ENCODE peak calls at places on chromosomes 12 and 14, in seven cellular contexts. One of them, this sample, is unnamed.

GRCh38 chr12:48681416-48681737 is 661 bp downstream of the KANSL2 start:
- DNase-seq in heart right ventricle: no peak
- DNase-seq in dorsolateral prefrontal cortex: no peak
- DNase-seq in fibroblast of lung: no peak
- DNase-seq in pancreas: no peak
- DNase-seq in brain microvascular endothelial cell: peak; percentile 2
- DNase-seq in transverse colon: no peak
- DNase-seq in this sample: no peak

GRCh38 chr14:94320243-94320642 is 2.9 kb downstream of the SERPINA6 start:
- DNase-seq in transverse colon: peak; percentile 63
- DNase-seq in heart right ventricle: no peak
- DNase-seq in pancreas: no peak
- DNase-seq in fibroblast of lung: no peak
- DNase-seq in dorsolateral prefrontal cortex: no peak
- DNase-seq in brain microvascular endothelial cell: no peak
- DNase-seq in this sample: no peak

GRCh38 chr12:76445469-76445868 is 97.3 kb upstream of the BBS10 start:
- DNase-seq in dorsolateral prefrontal cortex: no peak
- DNase-seq in fibroblast of lung: no peak
- DNase-seq in transverse colon: no peak
- DNase-seq in pancreas: no peak
- DNase-seq in heart right ventricle: no peak
- DNase-seq in brain microvascular endothelial cell: no peak
- DNase-seq in this sample: no peak

GRCh38 chr12:49708851-49709250 is 1.6 kb upstream of the FMNL3 start:
- DNase-seq in dorsolateral prefrontal cortex: no peak
- DNase-seq in brain microvascular endothelial cell: no peak
- DNase-seq in transverse colon: no peak
- DNase-seq in fibroblast of lung: no peak
- DNase-seq in heart right ventricle: no peak
- DNase-seq in pancreas: no peak
- DNase-seq in this sample: no peak

GRCh38 chr14:70555890-70556289 is 21.1 kb upstream of the ADAM20 start:
- DNase-seq in transverse colon: no peak
- DNase-seq in pancreas: peak; percentile 59
- DNase-seq in brain microvascular endothelial cell: peak; percentile 7
- DNase-seq in dorsolateral prefrontal cortex: no peak
- DNase-seq in heart right ventricle: peak; percentile 20
- DNase-seq in fibroblast of lung: peak; percentile 8
- DNase-seq in this sample: no peak

GRCh38 chr12:6540181-6540877 is 6.0 kb downstream of the GAPDH start:
- DNase-seq in heart right ventricle: peak; percentile 90
- DNase-seq in brain microvascular endothelial cell: peak; percentile 82
- DNase-seq in transverse colon: peak; percentile 96
- DNase-seq in dorsolateral prefrontal cortex: no peak
- DNase-seq in fibroblast of lung: peak; percentile 95
- DNase-seq in pancreas: no peak
- DNase-seq in this sample: peak; percentile 95

GRCh38 chr12:76266797-76267196 is 81.4 kb downstream of the BBS10 start:
- DNase-seq in dorsolateral prefrontal cortex: no peak
- DNase-seq in pancreas: no peak
- DNase-seq in fibroblast of lung: peak; percentile 92
- DNase-seq in transverse colon: no peak
- DNase-seq in brain microvascular endothelial cell: peak; percentile 90
- DNase-seq in heart right ventricle: no peak
- DNase-seq in this sample: no peak

GRCh38 chr12:46386360-46386867 is 13.8 kb upstream of the SLC38A2 start:
- DNase-seq in brain microvascular endothelial cell: peak; percentile 73
- DNase-seq in fibroblast of lung: peak; percentile 99
- DNase-seq in pancreas: no peak
- DNase-seq in transverse colon: no peak
- DNase-seq in heart right ventricle: no peak
- DNase-seq in dorsolateral prefrontal cortex: no peak
- DNase-seq in this sample: no peak

GRCh38 chr14:55794655-55795583 is 214.9 kb downstream of the KTN1 start:
- DNase-seq in heart right ventricle: no peak
- DNase-seq in fibroblast of lung: no peak
- DNase-seq in transverse colon: no peak
- DNase-seq in brain microvascular endothelial cell: peak; percentile 62
- DNase-seq in pancreas: no peak
- DNase-seq in dorsolateral prefrontal cortex: no peak
- DNase-seq in this sample: no peak

DNA sequence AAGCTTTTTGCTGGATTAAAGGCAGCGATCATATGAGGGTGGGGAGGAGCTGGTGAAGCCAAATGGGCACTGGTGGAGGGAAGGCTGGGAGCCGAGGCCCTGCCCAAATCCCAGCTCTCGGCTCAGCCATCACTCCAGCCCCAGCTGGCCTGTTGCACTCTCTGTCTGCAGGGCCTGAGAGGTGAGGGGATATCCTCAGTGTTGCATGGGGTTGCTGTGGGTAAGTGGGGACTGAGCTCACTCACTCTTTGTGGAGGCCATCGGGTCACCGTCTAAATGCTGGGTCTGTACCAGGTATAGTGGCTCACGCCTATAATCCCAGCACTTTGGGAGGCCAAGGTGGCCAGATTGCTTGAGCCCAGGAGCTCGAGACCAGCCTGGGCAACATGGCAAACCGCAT is 28.7 kb downstream of the CALM1 start:
- DNase-seq in fibroblast of lung: no peak
- DNase-seq in brain microvascular endothelial cell: no peak
- DNase-seq in heart right ventricle: no peak
- DNase-seq in pancreas: no peak
- DNase-seq in transverse colon: no peak
- DNase-seq in dorsolateral prefrontal cortex: peak; percentile 17
- DNase-seq in this sample: no peak
- H3K27ac ChIP-seq in fibroblast of lung: no peak overlapping the region
- H3K27ac ChIP-seq in brain microvascular endothelial cell: no peak overlapping the region
- H3K27ac ChIP-seq in heart right ventricle: no peak overlapping the region
- H3K27ac ChIP-seq in pancreas: no peak overlapping the region
- H3K27ac ChIP-seq in transverse colon: no peak overlapping the region
- H3K27ac ChIP-seq in dorsolateral prefrontal cortex: peak overlapping the region; percentile 51
- H3K27ac ChIP-seq in this sample: no peak overlapping the region

GRCh38 chr12:53096761-53097160 is 706 bp upstream of the IGFBP6 start:
- DNase-seq in dorsolateral prefrontal cortex: no peak
- DNase-seq in transverse colon: no peak
- DNase-seq in fibroblast of lung: no peak
- DNase-seq in pancreas: no peak
- DNase-seq in brain microvascular endothelial cell: no peak
- DNase-seq in heart right ventricle: no peak
- DNase-seq in this sample: peak; percentile 67

GRCh38 chr12:53091756-53092155 is 5.7 kb upstream of the IGFBP6 start:
- DNase-seq in dorsolateral prefrontal cortex: no peak
- DNase-seq in transverse colon: no peak
- DNase-seq in fibroblast of lung: no peak
- DNase-seq in pancreas: no peak
- DNase-seq in brain microvascular endothelial cell: no peak
- DNase-seq in heart right ventricle: no peak
- DNase-seq in this sample: peak; percentile 15

GRCh38 chr12:53096089-53096741 is 1.3 kb upstream of the IGFBP6 start:
- DNase-seq in transverse colon: peak; percentile 47
- DNase-seq in brain microvascular endothelial cell: peak; percentile 10
- DNase-seq in fibroblast of lung: peak; percentile 79
- DNase-seq in pancreas: no peak
- DNase-seq in heart right ventricle: peak; percentile 79
- DNase-seq in dorsolateral prefrontal cortex: no peak
- DNase-seq in this sample: peak; percentile 94

GRCh38 chr12:53093777-53094393 is 3.6 kb upstream of the IGFBP6 start:
- DNase-seq in fibroblast of lung: no peak
- DNase-seq in heart right ventricle: no peak
- DNase-seq in transverse colon: no peak
- DNase-seq in brain microvascular endothelial cell: no peak
- DNase-seq in dorsolateral prefrontal cortex: no peak
- DNase-seq in pancreas: no peak
- DNase-seq in this sample: peak; percentile 41

GRCh38 chr12:53094394-53094787 is 3.1 kb upstream of the IGFBP6 start:
- DNase-seq in pancreas: no peak
- DNase-seq in dorsolateral prefrontal cortex: no peak
- DNase-seq in fibroblast of lung: no peak
- DNase-seq in transverse colon: no peak
- DNase-seq in brain microvascular endothelial cell: no peak
- DNase-seq in heart right ventricle: no peak
- DNase-seq in this sample: no peak
- H3K4me3 ChIP-seq in pancreas: no peak overlapping the region
- H3K4me3 ChIP-seq in dorsolateral prefrontal cortex: no peak overlapping the region
- H3K4me3 ChIP-seq in fibroblast of lung: no peak overlapping the region
- H3K4me3 ChIP-seq in transverse colon: no peak overlapping the region
- H3K4me3 ChIP-seq in brain microvascular endothelial cell: no peak overlapping the region
- H3K4me3 ChIP-seq in heart right ventricle: no peak overlapping the region
- H3K4me3 ChIP-seq in this sample: no peak overlapping the region

DNA sequence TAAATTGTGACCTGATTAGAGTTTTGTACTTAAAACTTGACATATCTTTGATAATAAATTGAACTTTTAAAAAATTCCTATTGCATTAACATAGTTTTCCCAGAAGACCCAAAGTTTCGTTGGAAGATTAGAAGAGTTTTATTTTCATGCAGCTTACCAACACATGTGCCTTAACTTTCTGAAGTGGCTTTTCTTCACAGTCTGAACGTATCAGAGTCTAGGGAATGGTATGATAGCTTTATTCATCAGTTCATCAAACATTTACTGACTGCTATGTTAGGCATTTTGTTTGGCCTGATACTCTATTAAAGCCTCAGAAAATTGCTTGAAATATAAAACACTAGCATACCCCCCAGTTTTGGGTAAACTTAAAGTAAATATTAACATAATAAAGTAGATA is 65.2 kb downstream of the MARK3 start:
- DNase-seq in fibroblast of lung: no peak
- DNase-seq in dorsolateral prefrontal cortex: no peak
- DNase-seq in pancreas: no peak
- DNase-seq in heart right ventricle: no peak
- DNase-seq in brain microvascular endothelial cell: no peak
- DNase-seq in transverse colon: no peak
- DNase-seq in this sample: no peak
- TF ChIP-seq CTCF in fibroblast of lung: no peak
- TF ChIP-seq CTCF in dorsolateral prefrontal cortex: no peak
- TF ChIP-seq CTCF in pancreas: no peak
- TF ChIP-seq CTCF in heart right ventricle: no peak
- TF ChIP-seq CTCF in brain microvascular endothelial cell: no peak
- TF ChIP-seq CTCF in transverse colon: no peak
- TF ChIP-seq CTCF in this sample: no peak

GRCh38 chr12:88922816-88923215 is 342.5 kb upstream of the KITLG start:
- DNase-seq in transverse colon: no peak
- DNase-seq in dorsolateral prefrontal cortex: no peak
- DNase-seq in fibroblast of lung: peak; percentile 58
- DNase-seq in heart right ventricle: no peak
- DNase-seq in pancreas: no peak
- DNase-seq in brain microvascular endothelial cell: no peak
- DNase-seq in this sample: no peak
- H3K27ac ChIP-seq in transverse colon: no peak overlapping the region
- H3K27ac ChIP-seq in dorsolateral prefrontal cortex: no peak overlapping the region
- H3K27ac ChIP-seq in fibroblast of lung: no peak overlapping the region
- H3K27ac ChIP-seq in heart right ventricle: no peak overlapping the region
- H3K27ac ChIP-seq in pancreas: no peak overlapping the region
- H3K27ac ChIP-seq in brain microvascular endothelial cell: no peak overlapping the region
- H3K27ac ChIP-seq in this sample: no peak overlapping the region

GRCh38 chr14:80477388-80478160 is 266.3 kb upstream of the DIO2 start:
- DNase-seq in pancreas: no peak
- DNase-seq in fibroblast of lung: peak; percentile 37
- DNase-seq in dorsolateral prefrontal cortex: no peak
- DNase-seq in brain microvascular endothelial cell: no peak
- DNase-seq in transverse colon: no peak
- DNase-seq in heart right ventricle: no peak
- DNase-seq in this sample: no peak

DNA sequence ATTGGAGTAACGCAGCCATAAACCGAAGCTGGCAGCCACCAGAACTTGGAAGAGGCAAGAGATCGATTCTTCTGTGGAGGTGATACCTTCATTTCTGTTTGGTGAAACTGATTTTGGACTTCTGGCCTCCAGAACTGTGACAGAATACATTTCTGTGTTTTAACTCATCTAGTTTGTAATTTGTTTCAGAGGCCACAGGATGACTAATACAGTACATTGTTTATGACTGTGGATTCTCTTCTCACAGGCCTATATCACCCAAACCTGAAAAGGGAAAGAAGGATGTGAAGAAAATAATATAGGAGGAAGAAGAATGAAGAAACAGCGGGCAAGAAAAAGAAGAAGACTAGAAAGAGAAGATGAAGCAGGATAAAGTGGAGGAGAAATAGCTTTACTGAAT is 263.8 kb upstream of the DIO2 start:
- DNase-seq in dorsolateral prefrontal cortex: no peak
- DNase-seq in heart right ventricle: no peak
- DNase-seq in pancreas: no peak
- DNase-seq in fibroblast of lung: peak; percentile 43
- DNase-seq in transverse colon: no peak
- DNase-seq in brain microvascular endothelial cell: no peak
- DNase-seq in this sample: no peak
- H3K4me3 ChIP-seq in dorsolateral prefrontal cortex: no peak overlapping the region
- H3K4me3 ChIP-seq in heart right ventricle: no peak overlapping the region
- H3K4me3 ChIP-seq in pancreas: no peak overlapping the region
- H3K4me3 ChIP-seq in fibroblast of lung: no peak overlapping the region
- H3K4me3 ChIP-seq in transverse colon: no peak overlapping the region
- H3K4me3 ChIP-seq in brain microvascular endothelial cell: no peak overlapping the region
- H3K4me3 ChIP-seq in this sample: no peak overlapping the region

GRCh38 chr14:57179273-57179672 is 89.4 kb downstream of the EXOC5 start:
- DNase-seq in pancreas: no peak
- DNase-seq in transverse colon: no peak
- DNase-seq in dorsolateral prefrontal cortex: no peak
- DNase-seq in brain microvascular endothelial cell: no peak
- DNase-seq in heart right ventricle: no peak
- DNase-seq in fibroblast of lung: no peak
- DNase-seq in this sample: no peak

GRCh38 chr14:57182760-57183503 is 85.8 kb downstream of the EXOC5 start:
- DNase-seq in dorsolateral prefrontal cortex: no peak
- DNase-seq in fibroblast of lung: peak; percentile 10
- DNase-seq in pancreas: no peak
- DNase-seq in transverse colon: no peak
- DNase-seq in heart right ventricle: no peak
- DNase-seq in brain microvascular endothelial cell: no peak
- DNase-seq in this sample: no peak
- TF ChIP-seq CTCF in dorsolateral prefrontal cortex: no peak
- TF ChIP-seq CTCF in fibroblast of lung: peak; percentile 27
- TF ChIP-seq CTCF in pancreas: no peak
- TF ChIP-seq CTCF in transverse colon: no peak
- TF ChIP-seq CTCF in heart right ventricle: no peak
- TF ChIP-seq CTCF in brain microvascular endothelial cell: peak; percentile 59
- TF ChIP-seq CTCF in this sample: no peak

DNA sequence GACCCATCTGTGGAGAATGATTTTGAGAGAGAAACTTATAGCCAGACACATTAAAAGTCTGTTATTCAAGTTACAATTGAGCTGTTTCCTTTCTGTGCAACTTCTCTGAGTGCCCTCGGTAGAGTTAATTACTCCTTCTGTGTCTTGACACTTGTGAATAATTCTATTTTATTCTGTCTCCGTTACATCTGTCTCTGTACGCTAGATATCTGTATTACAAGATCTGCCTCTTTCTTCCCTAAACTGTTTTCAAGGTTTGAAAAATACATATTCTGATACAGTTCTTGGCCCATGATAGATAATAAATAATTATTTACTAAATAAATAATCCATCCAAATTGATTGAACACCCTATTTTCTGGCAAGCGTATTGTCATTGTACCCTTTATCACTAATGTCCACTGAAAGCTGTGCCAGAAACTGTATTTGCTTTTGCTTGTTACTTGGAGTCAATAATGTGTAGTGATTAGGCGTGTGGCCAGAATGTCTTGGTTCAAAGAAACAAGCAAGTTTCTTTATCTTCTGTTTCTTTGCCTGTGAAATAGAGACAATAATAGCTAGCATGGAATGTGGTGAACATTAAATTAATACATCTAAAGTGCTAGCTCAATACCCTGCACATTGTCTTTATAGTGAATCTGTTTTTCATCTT is 40.1 kb downstream of the FRS2 start:
- DNase-seq in transverse colon: no peak
- DNase-seq in brain microvascular endothelial cell: no peak
- DNase-seq in pancreas: no peak
- DNase-seq in dorsolateral prefrontal cortex: no peak
- DNase-seq in heart right ventricle: no peak
- DNase-seq in fibroblast of lung: no peak
- DNase-seq in this sample: no peak
- H3K27ac ChIP-seq in transverse colon: no peak overlapping the region
- H3K27ac ChIP-seq in brain microvascular endothelial cell: no peak overlapping the region
- H3K27ac ChIP-seq in pancreas: no peak overlapping the region
- H3K27ac ChIP-seq in dorsolateral prefrontal cortex: peak overlapping the region; percentile 17
- H3K27ac ChIP-seq in heart right ventricle: no peak overlapping the region
- H3K27ac ChIP-seq in fibroblast of lung: no peak overlapping the region
- H3K27ac ChIP-seq in this sample: no peak overlapping the region

This sample was measured in tibial artery.